ENCODE peak calls at places on chromosomes 4 and X, in eight cellular contexts. S is AG20443; B is NCI-H2081; G is neural crest cell; C is RPMI7951; A is CD8-positive, alpha-beta memory T cell; U is activated CD8-positive, alpha-beta memory T cell treated with anti-CD3 and anti-CD28 coated beads for 4 hours; V is H4. N is an unnamed sample.

GRCh38 chr4:175823015-175823741 is 11.1 kb upstream of the GPM6A start:
- DNase-seq in S (no peak), B (no peak), G (no peak), C (no peak), A (no peak), U (no peak), V (no peak), N (no peak)

GRCh38 chr4:184259081-184259480 is 41.4 kb upstream of the ENPP6 start:
- DNase-seq in S (no peak), B (no peak), G (no peak), C (no peak), A (no peak), U (no peak), V (no peak), N (no peak)

GRCh38 chr4:110152386-110152785 is 46.0 kb downstream of the ELOVL6 start:
- DNase-seq in S (no peak), B (no peak), G (no peak), C (no peak), A (no peak), U (no peak), V (no peak), N (no peak)

GRCh38 chr4:14070289-14070880 is 442.9 kb upstream of the BOD1L1 start:
- DNase-seq in S (no peak), B (no peak), G (no peak), C (no peak), A (no peak), U (no peak), V (no peak), N (no peak)

GRCh38 chr4:104989363-104989762 is 157.3 kb upstream of the TET2 start:
- DNase-seq in S (no peak), B (no peak), G (no peak), C (peak; percentile 5), A (no peak), U (no peak), V (peak; percentile 35), N (no peak)

GRCh38 chr4:1632109-1633104 is 51.7 kb downstream of the FAM53A start:
- DNase-seq in S (no peak), B (no peak), G (no peak), C (no peak), A (no peak), U (no peak), V (no peak), N (no peak)

GRCh38 chrX:133402042-133402453 is 13.2 kb downstream of the GPC4 start:
- DNase-seq in S (peak; percentile 45), B (no peak), G (no peak), C (no peak), A (no peak), U (no peak), V (peak; percentile 82), N (no peak)

GRCh38 chrX:135295944-135296305 is 13.4 kb upstream of the ETDC start:
- DNase-seq in S (no peak), B (no peak), G (no peak), C (no peak), A (no peak), U (no peak), V (no peak), N (no peak)

GRCh38 chrX:49930046-49930445 is 7.7 kb downstream of the CLCN5 start:
- DNase-seq in S (no peak), B (no peak), G (no peak), C (no peak), A (no peak), U (no peak), V (no peak), N (no peak)

GRCh38 chr4:139229534-139230039 is 50.4 kb downstream of the MGARP start:
- DNase-seq in S (peak; percentile 54), B (peak; percentile 11), G (no peak), C (peak; percentile 57), A (no peak), U (no peak), V (peak; percentile 34), N (peak; percentile 34)

GRCh38 chrX:46707274-46707965 is 51.5 kb downstream of the SLC9A7 start:
- DNase-seq in S (no peak), B (no peak), G (no peak), C (no peak), A (no peak), U (no peak), V (no peak), N (no peak)

GRCh38 chr4:139301821-139302611 is at the start of gene NDUFC1:
- DNase-seq in S (peak; percentile 69), B (peak; percentile 16), G (peak; percentile 42), C (peak; percentile 38), A (peak; percentile 55), U (peak; percentile 24), V (peak; percentile 30), N (peak; percentile 29)

GRCh38 chrX:105636667-105637066 is 185.7 kb upstream of the NRK start:
- DNase-seq in S (no peak), B (no peak), G (no peak), C (no peak), A (no peak), U (no peak), V (no peak), N (no peak)

GRCh38 chr4:74324262-74324661 is 16.0 kb downstream of the EPGN start:
- DNase-seq in S (no peak), B (no peak), G (no peak), C (no peak), A (no peak), U (no peak), V (no peak), N (no peak)

GRCh38 chr4:130573742-130574141 is 1477.8 kb downstream of the C4orf33 start:
- DNase-seq in S (no peak), B (no peak), G (no peak), C (no peak), A (no peak), U (no peak), V (no peak), N (no peak)

GRCh38 chr4:71261633-71262121 is 77.1 kb upstream of the SLC4A4 start:
- DNase-seq in S (no peak), B (no peak), G (no peak), C (no peak), A (no peak), U (no peak), V (peak; percentile 63), N (no peak)

GRCh38 chrX:118420462-118420861 is 74.6 kb downstream of the WDR44 start:
- DNase-seq in S (peak; percentile 12), B (no peak), G (no peak), C (peak; percentile 9), A (no peak), U (no peak), V (peak; percentile 61), N (peak; percentile 5)

GRCh38 chr4:76108467-76109181 is 34.1 kb downstream of the ART3 start:
- DNase-seq in S (no peak), B (no peak), G (no peak), C (peak; percentile 23), A (no peak), U (no peak), V (peak; percentile 26), N (no peak)

GRCh38 chr4:42570221-42570620 is 86.7 kb downstream of the ATP8A1 start:
- DNase-seq in S (no peak), B (no peak), G (no peak), C (no peak), A (no peak), U (no peak), V (no peak), N (peak; percentile 87)

GRCh38 chr4:137238456-137238855 is 293.8 kb downstream of the PCDH18 start:
- DNase-seq in S (no peak), B (peak; percentile 31), G (no peak), C (no peak), A (no peak), U (no peak), V (no peak), N (no peak)

GRCh38 chr4:89316931-89317366 is 9.3 kb upstream of the GPRIN3 start:
- DNase-seq in S (peak; percentile 26), B (no peak), G (no peak), C (no peak), A (no peak), U (no peak), V (peak; percentile 74), N (no peak)

GRCh38 chrX:41603591-41603990 is 85.2 kb upstream of the GPR34 start:
- DNase-seq in S (no peak), B (no peak), G (no peak), C (no peak), A (no peak), U (no peak), V (no peak), N (no peak)

GRCh38 chr4:56408978-56409377 is 21.7 kb upstream of the AASDH start:
- DNase-seq in S (no peak), B (no peak), G (no peak), C (no peak), A (no peak), U (no peak), V (no peak), N (no peak)

GRCh38 chr4:39621582-39621981 is 17.1 kb downstream of the SMIM14 start:
- DNase-seq in S (peak; percentile 52), B (no peak), G (no peak), C (peak; percentile 89), A (no peak), U (no peak), V (peak; percentile 96), N (no peak)

GRCh38 chr4:70583952-70584834 is 7.9 kb upstream of the AMBN start:
- DNase-seq in S (no peak), B (peak; percentile 77), G (no peak), C (no peak), A (no peak), U (no peak), V (peak; percentile 36), N (no peak)

GRCh38 chr4:155789391-155789790 is 30.6 kb downstream of the GUCY1B1 start:
- DNase-seq in S (peak; percentile 9), B (no peak), G (no peak), C (no peak), A (no peak), U (no peak), V (no peak), N (no peak)

GRCh38 chr4:18536420-18536819 is 514.9 kb upstream of the LCORL start:
- DNase-seq in S (no peak), B (no peak), G (no peak), C (no peak), A (no peak), U (no peak), V (no peak), N (no peak)

GRCh38 chr4:80184791-80185756 is 12.2 kb upstream of the PRDM8 start:
- DNase-seq in S (peak; percentile 34), B (no peak), G (no peak), C (peak; percentile 51), A (no peak), U (no peak), V (no peak), N (no peak)

GRCh38 chr4:77586953-77587383 is 18.7 kb upstream of the CXCL13 start:
- DNase-seq in S (peak; percentile 32), B (no peak), G (no peak), C (peak; percentile 70), A (peak; percentile 31), U (peak; percentile 9), V (no peak), N (peak; percentile 57)

GRCh38 chr4:173414456-173414855 is 15.5 kb upstream of the SCRG1 start:
- DNase-seq in S (no peak), B (no peak), G (no peak), C (no peak), A (no peak), U (no peak), V (no peak), N (no peak)

GRCh38 chr4:122218762-122219161 is 66.6 kb downstream of the BLTP1 start:
- DNase-seq in S (peak; percentile 17), B (no peak), G (no peak), C (no peak), A (no peak), U (no peak), V (peak; percentile 7), N (no peak)

GRCh38 chr4:38131371-38132139 is 171.4 kb downstream of the PTTG2 start:
- DNase-seq in S (no peak), B (no peak), G (no peak), C (peak; percentile 31), A (peak; percentile 53), U (peak; percentile 64), V (no peak), N (no peak)

GRCh38 chrX:69496143-69496542 is 8.0 kb upstream of the NALF2 start:
- DNase-seq in S (no peak), B (no peak), G (no peak), C (no peak), A (no peak), U (no peak), V (no peak), N (no peak)

GRCh38 chr4:104494822-104495559 is at the start of gene CXXC4:
- DNase-seq in S (peak; percentile 65), B (peak; percentile 82), G (peak; percentile 74), C (peak; percentile 23), A (peak; percentile 5), U (no peak), V (peak; percentile 76), N (peak; percentile 59)

N was measured in prostate gland.